ENCODE peak calls at places on chromosome 21, in eight cellular contexts. O, A, E, P, J, M, U and W are unnamed samples.

GRCh38 chr21:38438476-38438893 is 59.8 kb downstream of the ERG start:
- DNase-seq in O (peak), A (no peak), E (no peak), P (no peak), J (peak), M (no peak), U (peak), W (no peak)

GRCh38 chr21:33801424-33802405 is 113.9 kb downstream of the ATP5PO start:
- DNase-seq in O (no peak), A (peak), E (peak), P (no peak), J (peak), M (peak), U (no peak), W (peak)

GRCh38 chr21:28148400-28149064 is 844.1 kb downstream of the LTN1 start:
- DNase-seq in O (no peak), A (no peak), E (no peak), P (no peak), J (no peak), M (no peak), U (no peak), W (no peak)

GRCh38 chr21:33419538-33420123 is 16.4 kb downstream of the IFNGR2 start:
- DNase-seq in O (no peak), A (no peak), E (no peak), P (no peak), J (no peak), M (no peak), U (no peak), W (peak)

GRCh38 chr21:14900611-14901010 is 164.2 kb downstream of the NRIP1 start:
- DNase-seq in O (no peak), A (no peak), E (no peak), P (no peak), J (no peak), M (no peak), U (no peak), W (peak)

GRCh38 chr21:38291875-38292274 is 35.1 kb downstream of the KCNJ15 start:
- DNase-seq in O (no peak), A (no peak), E (no peak), P (no peak), J (no peak), M (no peak), U (no peak), W (no peak)

GRCh38 chr21:24895885-24896734 is 711.2 kb downstream of the MRPL39 start:
- DNase-seq in O (no peak), A (peak), E (no peak), P (no peak), J (no peak), M (peak), U (no peak), W (no peak)

GRCh38 chr21:37208056-37208705 is 59.0 kb downstream of the VPS26C start:
- DNase-seq in O (no peak), A (no peak), E (no peak), P (peak), J (peak), M (no peak), U (no peak), W (no peak)

GRCh38 chr21:26572026-26572425 is 1.1 kb downstream of the CYYR1 start:
- DNase-seq in O (no peak), A (no peak), E (no peak), P (no peak), J (no peak), M (no peak), U (no peak), W (no peak)
- H3K4me3 ChIP-seq in O (peak), A (peak), E (peak), P (peak), J (peak), M (peak), U (no peak), W (peak)

GRCh38 chr21:41888749-41889376 is 9.7 kb upstream of the PRDM15 start:
- DNase-seq in O (no peak), A (no peak), E (no peak), P (no peak), J (no peak), M (no peak), U (no peak), W (no peak)
- H3K4me3 ChIP-seq in O (no peak), A (no peak), E (no peak), P (no peak), J (no peak), M (no peak), U (no peak), W (no peak)

GRCh38 chr21:43721225-43721605 is 2.3 kb downstream of the PDXK start:
- DNase-seq in O (no peak), A (no peak), E (no peak), P (no peak), J (no peak), M (no peak), U (no peak), W (no peak)
- H3K4me3 ChIP-seq in O (peak), A (no peak), E (no peak), P (no peak), J (no peak), M (no peak), U (no peak), W (peak)

DNA sequence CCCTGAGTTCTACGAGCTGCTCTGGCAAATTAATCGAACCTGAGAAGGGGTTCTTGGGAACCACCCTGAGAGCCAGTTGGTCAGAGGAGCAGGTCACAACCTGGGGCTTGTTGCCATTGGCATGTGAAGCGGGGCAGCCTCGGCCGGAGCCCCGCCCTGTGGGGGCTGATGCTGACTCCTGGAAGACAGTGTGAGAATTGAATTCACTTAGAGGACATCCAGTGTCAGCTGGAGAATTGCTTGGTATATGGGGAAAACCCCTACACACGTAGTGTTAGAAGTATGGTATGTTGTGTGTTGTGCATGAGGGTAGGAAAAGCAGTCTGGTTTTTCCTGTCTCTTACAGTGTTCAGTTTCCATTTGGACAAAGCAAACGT is 11.6 kb downstream of the SLC37A1 start:
- DNase-seq in O (no peak), A (peak), E (no peak), P (peak), J (no peak), M (no peak), U (peak), W (peak)
- H3K4me3 ChIP-seq in O (no peak), A (peak), E (peak), P (no peak), J (peak), M (no peak), U (peak), W (no peak)

GRCh38 chr21:44919111-44919912 is 1.4 kb downstream of the ITGB2 start:
- DNase-seq in O (no peak), A (no peak), E (no peak), P (no peak), J (peak), M (peak), U (no peak), W (no peak)

GRCh38 chr21:44923481-44924084 is 2.9 kb upstream of the ITGB2 start:
- DNase-seq in O (no peak), A (no peak), E (no peak), P (no peak), J (no peak), M (no peak), U (no peak), W (no peak)

GRCh38 chr21:44919913-44920693 is 596 bp downstream of the ITGB2 start:
- DNase-seq in O (no peak), A (no peak), E (no peak), P (no peak), J (peak), M (peak), U (no peak), W (no peak)

GRCh38 chr21:44920694-44921604 is at the start of gene ITGB2:
- DNase-seq in O (no peak), A (no peak), E (no peak), P (no peak), J (peak), M (peak), U (no peak), W (no peak)

DNA sequence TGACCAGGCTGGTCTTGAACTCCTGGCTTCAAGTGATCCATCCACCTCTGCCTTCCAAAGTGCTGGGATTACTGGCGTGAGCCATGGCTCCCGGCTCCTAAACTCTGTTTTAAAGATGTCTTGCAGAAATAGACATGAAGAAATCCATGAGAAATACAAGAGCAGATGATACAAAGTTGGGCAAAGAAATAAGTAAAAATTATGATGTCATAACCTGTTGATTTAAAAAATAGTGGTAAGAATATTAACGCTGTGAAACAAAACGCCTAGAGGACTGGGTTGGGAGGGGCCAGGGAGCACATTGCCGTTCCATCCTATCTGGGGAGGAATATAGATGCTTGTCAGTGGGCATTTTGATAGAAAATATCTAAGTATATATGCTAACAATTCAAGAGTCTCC is 1.2 kb upstream of the ITGB2 start:
- DNase-seq in O (no peak), A (no peak), E (no peak), P (no peak), J (no peak), M (no peak), U (no peak), W (no peak)
- H3K4me3 ChIP-seq in O (no peak), A (no peak), E (no peak), P (no peak), J (no peak), M (no peak), U (no peak), W (no peak)

GRCh38 chr21:16072176-16072575 is 342.4 kb downstream of the USP25 start:
- DNase-seq in O (no peak), A (no peak), E (no peak), P (no peak), J (no peak), M (no peak), U (no peak), W (no peak)

GRCh38 chr21:16073571-16073970 is 343.8 kb downstream of the USP25 start:
- DNase-seq in O (no peak), A (no peak), E (no peak), P (no peak), J (no peak), M (no peak), U (no peak), W (no peak)

GRCh38 chr21:16071761-16072160 is 342.0 kb downstream of the USP25 start:
- DNase-seq in O (no peak), A (no peak), E (no peak), P (no peak), J (no peak), M (no peak), U (no peak), W (no peak)

GRCh38 chr21:16071082-16071481 is 341.3 kb downstream of the USP25 start:
- DNase-seq in O (no peak), A (no peak), E (no peak), P (no peak), J (no peak), M (no peak), U (peak), W (no peak)

GRCh38 chr21:16072692-16073091 is 342.9 kb downstream of the USP25 start:
- DNase-seq in O (no peak), A (no peak), E (peak), P (no peak), J (no peak), M (no peak), U (no peak), W (no peak)
- H3K4me3 ChIP-seq in O (no peak), A (no peak), E (peak), P (no peak), J (no peak), M (no peak), U (peak), W (no peak)

GRCh38 chr21:21046063-21046462 is 47.9 kb downstream of the NCAM2 start:
- DNase-seq in O (no peak), A (no peak), E (no peak), P (no peak), J (no peak), M (no peak), U (no peak), W (no peak)

GRCh38 chr21:21045538-21045937 is 47.3 kb downstream of the NCAM2 start:
- DNase-seq in O (no peak), A (no peak), E (no peak), P (no peak), J (no peak), M (no peak), U (no peak), W (no peak)

GRCh38 chr21:21052672-21053071 is 54.5 kb downstream of the NCAM2 start:
- DNase-seq in O (no peak), A (no peak), E (no peak), P (no peak), J (no peak), M (no peak), U (no peak), W (no peak)

DNA sequence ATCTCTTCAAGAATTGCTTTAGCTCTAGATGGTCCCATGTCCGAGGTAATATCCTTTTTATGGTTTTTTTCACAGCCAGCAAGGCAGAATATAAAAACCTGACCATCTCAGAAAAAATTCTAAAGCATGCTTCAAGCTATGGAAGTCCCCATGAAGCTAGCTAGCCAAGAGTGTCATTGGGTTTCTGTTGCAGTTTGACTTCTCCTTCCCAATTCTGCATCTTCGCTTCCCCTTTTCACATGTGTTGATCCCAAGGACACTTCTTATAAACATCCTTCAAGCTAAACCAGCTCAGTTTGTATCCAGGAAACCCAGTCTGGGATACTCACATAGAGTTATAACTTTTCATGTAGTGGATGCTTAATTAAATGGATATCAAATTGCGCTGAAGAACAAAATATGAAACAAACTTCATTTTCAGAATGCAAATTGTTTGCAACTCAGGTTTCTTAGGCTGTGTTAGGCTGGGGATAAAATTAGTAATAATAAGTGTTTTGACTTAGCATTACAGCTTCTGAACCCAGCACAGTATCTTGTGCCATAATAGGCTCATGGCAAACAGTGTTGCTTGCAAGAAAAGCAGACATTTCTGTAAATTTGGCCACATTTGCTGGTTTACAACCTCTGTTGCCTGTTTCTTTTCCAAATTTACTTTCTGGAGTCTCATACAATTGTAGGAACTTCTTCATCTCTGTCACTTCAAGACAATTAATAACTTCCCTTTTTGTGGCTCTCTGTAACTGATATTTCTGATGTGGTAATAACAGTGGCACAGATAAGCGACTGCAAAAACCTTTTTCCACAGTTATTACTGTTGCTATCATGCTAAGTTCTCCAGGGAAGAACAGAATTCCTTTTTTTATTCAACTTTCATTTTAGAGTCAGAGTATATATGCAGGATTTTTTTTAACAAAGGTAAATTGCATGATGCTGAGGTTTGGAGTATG is 53.2 kb downstream of the NCAM2 start:
- DNase-seq in O (no peak), A (no peak), E (no peak), P (no peak), J (no peak), M (no peak), U (no peak), W (no peak)
- H3K4me3 ChIP-seq in O (no peak), A (no peak), E (no peak), P (no peak), J (no peak), M (no peak), U (no peak), W (no peak)

GRCh38 chr21:29403291-29403690 is 104.6 kb downstream of the BACH1 start:
- DNase-seq in O (no peak), A (no peak), E (no peak), P (no peak), J (no peak), M (no peak), U (no peak), W (no peak)
- H3K4me3 ChIP-seq in O (no peak), A (no peak), E (no peak), P (no peak), J (no peak), M (no peak), U (no peak), W (no peak)

GRCh38 chr21:30563072-30563471 is 2.0 kb upstream of the KRTAP19-7 start:
- DNase-seq in O (no peak), A (no peak), E (no peak), P (no peak), J (no peak), M (no peak), U (no peak), W (no peak)
- H3K4me3 ChIP-seq in O (no peak), A (no peak), E (no peak), P (no peak), J (no peak), M (no peak), U (no peak), W (no peak)

GRCh38 chr21:34809822-34810221 is 141.0 kb downstream of the CLIC6 start:
- DNase-seq in O (no peak), A (no peak), E (no peak), P (peak), J (no peak), M (no peak), U (no peak), W (no peak)

GRCh38 chr21:34807146-34807880 is 138.5 kb downstream of the CLIC6 start:
- DNase-seq in O (peak), A (no peak), E (no peak), P (peak), J (no peak), M (peak), U (no peak), W (peak)

GRCh38 chr21:34808569-34809204 is 139.9 kb downstream of the CLIC6 start:
- DNase-seq in O (no peak), A (no peak), E (no peak), P (peak), J (no peak), M (no peak), U (peak), W (peak)

GRCh38 chr21:34806423-34806822 is 137.6 kb downstream of the CLIC6 start:
- DNase-seq in O (no peak), A (no peak), E (no peak), P (no peak), J (no peak), M (no peak), U (no peak), W (no peak)

DNA sequence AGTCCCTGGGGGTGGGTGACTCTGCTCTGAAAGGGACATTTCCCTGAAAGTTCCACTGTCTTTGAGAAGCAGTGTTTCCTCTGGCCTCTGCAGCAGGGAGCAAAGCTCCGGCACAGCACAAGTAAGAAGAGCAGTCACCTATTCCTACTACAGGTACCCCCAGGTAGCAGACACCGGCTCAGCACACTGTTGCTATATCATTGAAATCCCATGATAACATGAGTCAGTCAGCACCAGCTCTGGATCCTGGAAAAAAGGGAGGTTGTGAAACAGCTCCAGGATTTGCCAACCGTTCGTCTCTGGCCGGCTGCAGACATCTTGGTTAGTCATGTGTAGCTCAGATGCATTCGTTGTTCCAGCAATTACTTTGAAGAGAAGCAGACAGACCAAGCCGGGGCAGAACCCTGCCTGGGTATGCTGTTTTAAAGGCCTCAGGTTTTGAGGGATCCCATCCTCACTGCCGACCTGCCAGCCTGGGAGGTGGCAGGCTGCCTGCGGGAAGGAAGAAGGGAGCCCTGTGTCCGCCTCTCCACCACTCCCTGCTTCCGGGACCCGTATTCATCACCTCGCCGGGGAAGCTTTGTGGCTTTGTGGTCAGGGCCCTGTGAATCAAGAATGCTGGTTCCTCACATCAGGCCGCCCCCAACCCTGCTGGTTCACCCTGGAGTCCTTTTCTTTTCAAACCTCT is 139.2 kb downstream of the CLIC6 start:
- DNase-seq in O (peak), A (no peak), E (no peak), P (peak), J (no peak), M (no peak), U (peak), W (peak)
- H3K4me3 ChIP-seq in O (peak), A (no peak), E (no peak), P (no peak), J (no peak), M (no peak), U (no peak), W (no peak)